ENCODE peak calls at places on chromosomes 12 and 14, in nine cellular contexts. B, Q, O, L, P, W, Y, S and Z are unnamed samples.

GRCh38 chr14:96092936-96093335 is 53.8 kb downstream of the C14orf132 start:
- DNase-seq in W (no peak), Q (no peak), O (no peak), B (no peak), S (no peak), Y (no peak), L (no peak), P (no peak), Z (no peak)

GRCh38 chr12:3333583-3333982 is 157.4 kb upstream of the PRMT8 start:
- DNase-seq in O (peak; percentile 38), Q (peak; percentile 57), L (no peak), B (no peak), P (no peak), Y (peak; percentile 42), W (no peak), S (no peak), Z (no peak)

GRCh38 chr14:72736348-72736747 is 157.6 kb downstream of the DPF3 start:
- DNase-seq in L (no peak), Y (peak; percentile 71), O (no peak), W (no peak), B (peak; percentile 21), S (no peak), P (no peak), Q (no peak), Z (no peak)

GRCh38 chr14:22849212-22849819 is 12.9 kb downstream of the MMP14 start:
- DNase-seq in P (no peak), B (peak; percentile 38), W (no peak), S (no peak), Q (peak; percentile 92), Y (peak; percentile 56), L (peak; percentile 89), O (no peak), Z (peak; percentile 29)

GRCh38 chr12:128951448-128951847 is 98.2 kb downstream of the GLT1D1 start:
- DNase-seq in S (no peak), O (no peak), W (no peak), P (no peak), L (no peak), Y (no peak), Q (no peak), B (no peak), Z (no peak)

GRCh38 chr12:6178981-6179761 is 21.0 kb upstream of the CD9 start:
- DNase-seq in Q (no peak), O (no peak), B (no peak), Y (no peak), S (no peak), W (no peak), P (no peak), L (no peak), Z (no peak)

GRCh38 chr12:122437656-122438121 is 15.2 kb upstream of the CLIP1 start:
- DNase-seq in B (peak; percentile 28), P (no peak), Y (no peak), S (no peak), Q (peak; percentile 91), L (no peak), W (no peak), O (no peak), Z (peak; percentile 30)

GRCh38 chr14:22492601-22493000 is 96.4 kb downstream of the DAD1 start:
- DNase-seq in W (no peak), Q (no peak), P (no peak), Y (no peak), O (no peak), L (no peak), S (no peak), B (no peak), Z (no peak)

GRCh38 chr14:75278422-75279152 is at the start of gene FOS:
- DNase-seq in O (peak; percentile 92), Q (peak; percentile 98), W (peak; percentile 97), Y (peak; percentile 98), B (peak; percentile 93), S (no peak), L (peak; percentile 98), P (no peak), Z (peak; percentile 93)

GRCh38 chr14:75280448-75280830 is 1.8 kb downstream of the FOS start:
- DNase-seq in B (no peak), P (no peak), O (no peak), Y (no peak), W (no peak), S (no peak), Q (peak; percentile 64), L (no peak), Z (no peak)

GRCh38 chr14:75280831-75281690 is 2.4 kb downstream of the FOS start:
- DNase-seq in L (peak; percentile 89), B (no peak), P (no peak), Q (peak; percentile 79), Y (no peak), S (no peak), W (no peak), O (no peak), Z (peak; percentile 58)

GRCh38 chr14:75279153-75279738 is 618 bp downstream of the FOS start:
- DNase-seq in W (peak; percentile 23), P (no peak), B (no peak), L (no peak), Y (peak; percentile 53), O (no peak), S (no peak), Q (peak; percentile 94), Z (peak; percentile 77)

GRCh38 chr14:75279739-75280447 is 1.3 kb downstream of the FOS start:
- DNase-seq in L (peak; percentile 89), P (no peak), S (no peak), W (no peak), Y (peak; percentile 34), O (no peak), B (no peak), Q (peak; percentile 82), Z (peak; percentile 64)
- TF ChIP-seq POLR2AphosphoS5 in L (peak; percentile 80), P (peak; percentile 46), S (no peak), W (no peak), Y (no peak), O (no peak), B (peak; percentile 16), Q (no peak), Z (peak; percentile 36)

GRCh38 chr12:132190834-132191500 is 46.7 kb downstream of the NOC4L start:
- DNase-seq in P (no peak), Y (no peak), O (no peak), L (peak; percentile 84), B (no peak), Q (no peak), S (no peak), W (no peak), Z (no peak)

GRCh38 chr12:132187646-132188450 is 43.6 kb downstream of the NOC4L start:
- DNase-seq in P (no peak), Q (no peak), W (no peak), Y (no peak), B (no peak), S (no peak), L (peak; percentile 73), O (no peak), Z (no peak)

GRCh38 chr12:132188451-132189298 is 44.4 kb downstream of the NOC4L start:
- DNase-seq in Q (no peak), O (no peak), L (peak; percentile 86), S (no peak), B (no peak), P (no peak), W (no peak), Y (no peak), Z (no peak)

GRCh38 chr12:132190012-132190755 is 45.9 kb downstream of the NOC4L start:
- DNase-seq in L (peak; percentile 91), O (no peak), Q (no peak), P (no peak), B (no peak), Y (no peak), S (no peak), W (no peak), Z (peak; percentile 30)

DNA sequence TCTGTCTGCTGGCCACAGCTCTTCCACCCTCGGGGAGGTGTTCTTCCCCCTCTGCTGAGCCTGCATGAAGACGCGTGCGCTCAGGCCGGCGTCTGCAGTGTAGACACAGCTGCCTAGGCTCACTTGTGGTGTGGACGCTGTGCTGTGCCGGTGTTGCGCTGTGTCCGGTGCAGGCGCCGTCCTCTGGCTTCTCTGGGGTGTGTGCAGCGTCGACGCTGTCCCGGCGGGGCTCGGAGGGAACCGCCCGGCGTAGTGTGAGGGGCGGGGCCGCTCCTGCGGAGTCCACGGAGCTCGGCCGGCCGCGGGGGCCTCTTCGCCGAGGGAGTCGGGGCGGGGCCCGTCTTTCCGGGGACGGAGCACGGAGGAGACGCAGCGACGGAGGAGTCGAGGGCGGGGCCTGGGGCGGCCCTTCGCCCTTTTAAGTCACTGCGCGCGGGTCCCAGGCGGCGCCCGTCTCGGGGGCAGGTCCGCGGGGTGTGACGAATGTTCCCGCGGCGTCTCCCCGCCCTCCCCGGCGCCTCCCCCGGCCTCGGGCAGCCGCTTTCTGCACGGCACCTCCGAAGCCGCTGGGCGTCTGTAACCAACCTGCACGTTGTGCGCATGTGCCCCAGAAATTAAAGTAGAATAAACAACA is 45.2 kb downstream of the NOC4L start:
- DNase-seq in B (peak; percentile 93), O (peak; percentile 87), Q (peak; percentile 97), P (peak; percentile 85), W (peak; percentile 94), S (peak; percentile 16), L (peak; percentile 99), Y (peak; percentile 64), Z (peak; percentile 95)
- TF ChIP-seq POLR2AphosphoS5 in B (peak; percentile 66), O (peak; percentile 73), Q (peak; percentile 58), P (no peak), W (no peak), S (peak; percentile 62), L (peak; percentile 27), Y (no peak), Z (peak; percentile 67)

DNA sequence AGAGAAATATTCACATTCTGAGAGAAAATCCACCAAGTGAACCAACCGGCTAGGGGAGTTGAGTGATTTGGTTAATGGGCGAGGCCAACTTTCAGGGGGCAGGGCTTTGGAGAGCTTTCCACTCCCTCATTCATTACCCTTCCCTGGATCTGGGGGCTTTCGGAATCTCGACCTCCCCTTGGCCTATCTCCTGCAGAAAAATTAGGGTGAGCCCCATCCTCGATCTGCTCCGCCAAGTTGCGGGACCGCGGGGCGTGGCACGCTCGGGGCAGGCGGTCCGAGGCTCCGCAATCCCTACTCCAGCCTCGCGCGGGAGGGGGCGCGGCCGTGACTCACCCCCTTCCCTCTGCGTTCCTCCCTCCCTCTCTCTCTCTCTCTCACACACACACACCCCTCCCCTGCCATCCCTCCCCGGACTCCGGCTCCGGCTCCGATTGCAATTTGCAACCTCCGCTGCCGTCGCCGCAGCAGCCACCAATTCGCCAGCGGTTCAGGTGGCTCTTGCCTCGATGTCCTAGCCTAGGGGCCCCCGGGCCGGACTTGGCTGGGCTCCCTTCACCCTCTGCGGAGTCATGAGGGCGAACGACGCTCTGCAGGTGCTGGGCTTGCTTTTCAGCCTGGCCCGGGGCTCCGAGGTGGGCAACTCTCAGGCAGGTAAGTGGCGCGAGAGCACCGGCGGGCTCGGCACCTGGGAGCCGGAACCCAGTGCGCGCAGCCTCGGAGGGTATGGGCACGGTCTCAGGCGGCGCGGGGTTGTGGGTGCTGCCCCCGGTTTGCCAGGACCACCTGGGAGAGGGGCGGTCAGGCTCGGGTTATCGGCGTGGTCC is at the start of gene ERBB3:
- DNase-seq in B (peak; percentile 89), O (peak; percentile 71), L (peak; percentile 96), S (no peak), W (peak; percentile 58), Y (peak; percentile 84), P (peak; percentile 64), Q (peak; percentile 87), Z (peak; percentile 90)
- TF ChIP-seq POLR2AphosphoS5 in B (peak; percentile 84), O (peak; percentile 85), L (peak; percentile 41), S (no peak), W (no peak), Y (no peak), P (no peak), Q (peak; percentile 22), Z (peak; percentile 96)

GRCh38 chr12:51051787-51052186 is 3.7 kb downstream of the LETMD1 start:
- DNase-seq in L (no peak), O (no peak), Y (no peak), B (no peak), P (no peak), S (no peak), W (no peak), Q (no peak), Z (no peak)

GRCh38 chr12:51048601-51049369 is 658 bp downstream of the LETMD1 start:
- DNase-seq in L (no peak), Y (peak; percentile 27), B (no peak), S (no peak), O (no peak), W (no peak), P (no peak), Q (no peak), Z (no peak)

GRCh38 chr12:51049525-51049924 is 1.4 kb downstream of the LETMD1 start:
- DNase-seq in Q (no peak), B (no peak), W (no peak), P (no peak), S (no peak), L (no peak), Y (no peak), O (no peak), Z (no peak)

GRCh38 chr12:51047655-51048540 is at the start of gene LETMD1:
- DNase-seq in L (peak; percentile 95), S (peak; percentile 98), Q (peak; percentile 98), Y (peak; percentile 92), W (peak; percentile 83), B (peak; percentile 94), O (peak; percentile 99), P (peak; percentile 91), Z (peak; percentile 95)
- TF ChIP-seq POLR2AphosphoS5 in L (peak; percentile 86), S (peak; percentile 96), Q (peak; percentile 85), Y (peak; percentile 87), W (peak; percentile 87), B (peak; percentile 93), O (peak; percentile 93), P (peak; percentile 88), Z (peak; percentile 81)